ENCODE peak calls at places on chromosomes 6 and 20, in four cellular contexts. L is nephron progenitor cell, P is T-cell, N is T-helper 1 cell. H is an unnamed sample.

GRCh38 chr20:5827098-5827853 is 77.1 kb downstream of the SHLD1 start:
- DNase-seq in L (no peak), N (no peak), P (no peak), H (no peak)

GRCh38 chr6:101663099-101663498 is 269.6 kb downstream of the GRIK2 start:
- DNase-seq in P (no peak), L (no peak), N (no peak), H (no peak)

GRCh38 chr20:49290608-49291191 is 12.8 kb upstream of the ZNFX1 start:
- DNase-seq in P (no peak), N (no peak), L (no peak), H (no peak)

GRCh38 chr6:16519265-16520242 is 241.7 kb downstream of the ATXN1 start:
- DNase-seq in L (no peak), P (no peak), N (no peak), H (no peak)

GRCh38 chr20:23666189-23666588 is 22.6 kb downstream of the CST4 start:
- DNase-seq in L (no peak), P (no peak), N (no peak), H (no peak)

GRCh38 chr6:163405412-163406309 is 8.9 kb upstream of the QKI start:
- DNase-seq in P (peak; percentile 12), L (no peak), N (peak; percentile 36), H (no peak)

GRCh38 chr20:6993526-6993925 is 226.0 kb downstream of the BMP2 start:
- DNase-seq in P (no peak), L (no peak), N (no peak), H (no peak)

GRCh38 chr6:36499918-36500317 is 47.4 kb downstream of the STK38 start:
- DNase-seq in N (no peak), P (no peak), L (no peak), H (no peak)

GRCh38 chr6:139271056-139271455 is 20.7 kb downstream of the TXLNB start:
- DNase-seq in N (no peak), L (no peak), P (no peak), H (no peak)

H was measured in endothelial cell.